ENCODE peak calls at places on chromosomes 7 and 10, in eight cellular contexts. W, Y, T, U, P, V, N and X are unnamed samples.

GRCh38 chr7:106178593-106179134 is 66.6 kb upstream of the SYPL1 start:
- DNase-seq in T (no peak), N (no peak), P (no peak), Y (no peak), W (peak; percentile 64), U (peak; percentile 57), V (peak; percentile 5), X (no peak)

GRCh38 chr10:12635127-12635541 is 285.8 kb downstream of the CAMK1D start:
- DNase-seq in W (peak; percentile 82), Y (no peak), T (no peak), V (no peak), N (no peak), U (peak; percentile 52), P (no peak), X (no peak)

GRCh38 chr7:157432541-157432956 is 95.7 kb downstream of the DNAJB6 start:
- DNase-seq in V (no peak), T (peak; percentile 77), N (peak; percentile 82), W (peak; percentile 83), Y (peak; percentile 77), P (peak; percentile 81), U (peak; percentile 68), X (no peak)

GRCh38 chr10:71269301-71270288 is 49.5 kb upstream of the SLC29A3 start:
- DNase-seq in Y (peak; percentile 73), U (peak; percentile 49), W (no peak), V (no peak), T (peak; percentile 47), P (no peak), N (peak; percentile 73), X (no peak)

GRCh38 chr7:116527521-116527920 is 2.7 kb downstream of the CAV1 start:
- DNase-seq in V (no peak), P (no peak), N (no peak), Y (no peak), T (no peak), W (no peak), U (peak; percentile 56), X (no peak)

GRCh38 chr10:128896964-128897363 is 570.1 kb upstream of the MGMT start:
- DNase-seq in T (no peak), N (no peak), U (no peak), P (no peak), W (no peak), Y (no peak), V (no peak), X (no peak)

GRCh38 chr7:35714407-35714806 is 19.5 kb upstream of the HERPUD2 start:
- DNase-seq in U (no peak), T (no peak), N (no peak), W (no peak), P (no peak), Y (no peak), V (no peak), X (no peak)

GRCh38 chr10:131230641-131231322 is 80.7 kb downstream of the TCERG1L start:
- DNase-seq in W (no peak), U (no peak), P (no peak), V (no peak), Y (no peak), T (no peak), N (no peak), X (no peak)

GRCh38 chr10:88642991-88643390 is 21.3 kb upstream of the LIPF start:
- DNase-seq in P (no peak), V (no peak), Y (no peak), U (peak; percentile 60), W (peak; percentile 11), T (no peak), N (no peak), X (no peak)

GRCh38 chr7:42831051-42831952 is 80.6 kb downstream of the C7orf25 start:
- DNase-seq in T (no peak), P (no peak), Y (peak; percentile 40), W (peak; percentile 30), N (no peak), U (peak; percentile 44), V (peak; percentile 5), X (no peak)

GRCh38 chr10:126570631-126571170 is 99.8 kb downstream of the C10orf90 start:
- DNase-seq in Y (no peak), V (no peak), T (no peak), U (no peak), P (no peak), W (no peak), N (no peak), X (no peak)

GRCh38 chr7:155263522-155264197 is 34.0 kb upstream of the INSIG1 start:
- DNase-seq in Y (peak; percentile 27), N (peak; percentile 50), U (no peak), V (no peak), T (no peak), P (peak; percentile 65), W (no peak), X (no peak)

GRCh38 chr10:29426420-29426819 is 137.6 kb downstream of the LYZL1 start:
- DNase-seq in V (peak; percentile 77), T (no peak), Y (no peak), P (no peak), N (no peak), W (no peak), U (no peak), X (no peak)

GRCh38 chr7:80699030-80699638 is 60.7 kb downstream of the CD36 start:
- DNase-seq in Y (no peak), U (peak; percentile 63), N (no peak), V (peak; percentile 25), T (peak; percentile 22), W (peak; percentile 66), P (peak; percentile 36), X (no peak)

GRCh38 chr10:75957321-75957720 is 525.9 kb downstream of the LRMDA start:
- DNase-seq in P (no peak), N (no peak), T (no peak), W (no peak), Y (no peak), U (no peak), V (no peak), X (no peak)

GRCh38 chr10:75956624-75957023 is 525.2 kb downstream of the LRMDA start:
- DNase-seq in P (no peak), V (no peak), W (peak; percentile 37), N (no peak), T (no peak), U (peak; percentile 1), Y (no peak), X (no peak)

GRCh38 chr10:75959912-75960311 is 528.5 kb downstream of the LRMDA start:
- DNase-seq in W (no peak), P (no peak), V (no peak), Y (no peak), N (no peak), T (no peak), U (no peak), X (no peak)

GRCh38 chr10:75957721-75958120 is 526.3 kb downstream of the LRMDA start:
- DNase-seq in V (no peak), Y (no peak), P (no peak), U (no peak), W (no peak), T (no peak), N (no peak), X (no peak)

GRCh38 chr10:75959209-75959608 is 527.8 kb downstream of the LRMDA start:
- DNase-seq in T (no peak), P (no peak), Y (no peak), V (peak; percentile 54), W (peak; percentile 50), N (no peak), U (peak; percentile 76), X (no peak)
- TF ChIP-seq USF2 in T (no peak), P (no peak), Y (no peak), V (no peak), W (no peak), N (no peak), U (no peak), X (no peak)

GRCh38 chr7:128112781-128113221 is 81.6 kb upstream of the LRRC4 start:
- DNase-seq in U (no peak), Y (no peak), V (no peak), P (peak; percentile 55), T (no peak), N (no peak), W (no peak), X (no peak)
- TF ChIP-seq USF2 in U (no peak), Y (no peak), V (no peak), P (no peak), T (peak; percentile 23), N (no peak), W (no peak), X (no peak)

DNA sequence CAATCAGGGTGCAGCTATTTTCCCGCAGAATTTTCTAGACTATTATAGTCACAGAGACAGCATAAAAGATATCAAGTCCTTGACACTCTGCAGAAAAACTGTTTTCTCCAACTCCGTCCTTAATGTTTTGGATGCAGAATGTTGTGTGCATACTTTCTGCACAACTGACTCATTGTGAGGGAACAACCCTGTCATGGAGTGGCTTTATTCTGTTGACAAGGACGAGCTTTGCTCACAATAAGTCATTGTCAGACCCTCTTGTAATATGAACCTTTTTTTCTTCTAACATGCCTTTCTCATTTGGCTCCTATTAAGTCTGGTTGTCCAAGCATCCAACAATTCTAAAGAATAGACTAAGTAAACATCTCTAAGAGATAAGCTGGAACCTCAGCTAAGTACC is 17.3 kb downstream of the ABCB4 start:
- DNase-seq in U (no peak), N (no peak), V (peak; percentile 49), T (no peak), P (no peak), W (no peak), Y (no peak), X (no peak)
- TF ChIP-seq USF2 in U (no peak), N (no peak), V (no peak), T (no peak), P (no peak), W (no peak), Y (no peak), X (no peak)

GRCh38 chr7:50658696-50659095 is 93.5 kb upstream of the DDC start:
- DNase-seq in T (no peak), P (no peak), V (no peak), U (no peak), W (no peak), Y (no peak), N (no peak), X (no peak)

GRCh38 chr7:50656141-50656895 is 91.1 kb upstream of the DDC start:
- DNase-seq in T (no peak), V (no peak), Y (no peak), P (no peak), W (no peak), U (no peak), N (no peak), X (no peak)

GRCh38 chr7:50657912-50658311 is 92.7 kb upstream of the DDC start:
- DNase-seq in Y (no peak), W (no peak), P (no peak), V (no peak), U (no peak), N (peak; percentile 19), T (no peak), X (no peak)

GRCh38 chr7:50655490-50655889 is 90.3 kb upstream of the DDC start:
- DNase-seq in U (no peak), N (no peak), T (no peak), W (no peak), P (no peak), V (no peak), Y (no peak), X (no peak)

DNA sequence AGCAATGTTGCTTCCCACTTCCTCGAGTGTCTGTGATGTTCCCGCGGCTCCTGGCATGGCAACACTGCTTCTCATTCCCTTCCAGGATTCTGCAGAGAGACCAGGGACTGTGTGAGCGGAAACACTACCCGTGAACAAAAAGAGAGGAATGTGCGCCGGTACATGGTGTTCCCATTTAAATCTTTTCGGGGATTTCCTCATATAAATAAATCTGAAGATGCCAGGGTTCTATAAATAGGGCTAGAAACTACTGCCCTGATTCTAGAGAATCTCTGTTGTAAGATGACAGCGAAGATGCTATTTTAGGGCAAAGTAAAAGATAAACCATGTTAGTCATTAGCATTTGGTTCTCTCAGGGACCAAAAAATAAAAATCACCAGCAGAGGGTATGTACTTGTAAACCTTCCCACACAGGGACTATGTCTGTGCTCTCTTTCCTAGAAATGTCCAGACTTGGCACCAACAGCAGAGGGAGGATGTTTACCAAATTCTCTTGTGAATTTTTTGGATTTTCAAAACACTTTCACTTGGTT is 92.2 kb upstream of the DDC start:
- DNase-seq in N (no peak), W (no peak), T (no peak), U (peak; percentile 12), V (no peak), P (no peak), Y (no peak), X (no peak)
- TF ChIP-seq USF2 in N (no peak), W (no peak), T (no peak), U (no peak), V (no peak), P (no peak), Y (no peak), X (no peak)